ENCODE peak calls at places on chromosome 2, in five cellular contexts. One of them, this sample, is unnamed.
A peak's percentile ranks its signal among the peaks of the same experiment; 100 is the strongest.

GRCh38 chr2:20172273-20173052 is 52.5 kb downstream of the SDC1 start:
- DNase-seq in NCI-H2029 treated with DMSO at 0.1 percent for 48 hours: no peak
- DNase-seq in dermis microvascular lymphatic vessel endothelial cell: no peak
- DNase-seq in stimulated activated effector memory CD8-positive, alpha-beta T cell treated with anti-CD3 and anti-CD28 coated beads, Interleukin-12 subunit alpha, Interleukin-12 subunit beta, amount 100 ng/mL, for 72 hours: no peak
- DNase-seq in NCI-H748 treated with DMSO at 0.1 percent for 48 hours: no peak
- DNase-seq in this sample: no peak

GRCh38 chr2:21413082-21413481 is 289.3 kb downstream of the TDRD15 start:
- DNase-seq in NCI-H748 treated with DMSO at 0.1 percent for 48 hours: no peak
- DNase-seq in stimulated activated effector memory CD8-positive, alpha-beta T cell treated with anti-CD3 and anti-CD28 coated beads, Interleukin-12 subunit alpha, Interleukin-12 subunit beta, amount 100 ng/mL, for 72 hours: no peak
- DNase-seq in NCI-H2029 treated with DMSO at 0.1 percent for 48 hours: no peak
- DNase-seq in dermis microvascular lymphatic vessel endothelial cell: no peak
- DNase-seq in this sample: no peak

GRCh38 chr2:12412898-12413305 is 303.8 kb upstream of the TRIB2 start:
- DNase-seq in NCI-H2029 treated with DMSO at 0.1 percent for 48 hours: no peak
- DNase-seq in stimulated activated effector memory CD8-positive, alpha-beta T cell treated with anti-CD3 and anti-CD28 coated beads, Interleukin-12 subunit alpha, Interleukin-12 subunit beta, amount 100 ng/mL, for 72 hours: peak; percentile 53
- DNase-seq in NCI-H748 treated with DMSO at 0.1 percent for 48 hours: no peak
- DNase-seq in dermis microvascular lymphatic vessel endothelial cell: no peak
- DNase-seq in this sample: peak; percentile 16

GRCh38 chr2:239399404-239399999 is 1.3 kb downstream of the HDAC4 start:
- DNase-seq in dermis microvascular lymphatic vessel endothelial cell: peak; percentile 31
- DNase-seq in NCI-H748 treated with DMSO at 0.1 percent for 48 hours: peak; percentile 60
- DNase-seq in stimulated activated effector memory CD8-positive, alpha-beta T cell treated with anti-CD3 and anti-CD28 coated beads, Interleukin-12 subunit alpha, Interleukin-12 subunit beta, amount 100 ng/mL, for 72 hours: no peak
- DNase-seq in NCI-H2029 treated with DMSO at 0.1 percent for 48 hours: no peak
- DNase-seq in this sample: no peak

GRCh38 chr2:157264099-157264498 is 6.6 kb downstream of the GALNT5 start:
- DNase-seq in dermis microvascular lymphatic vessel endothelial cell: no peak
- DNase-seq in NCI-H748 treated with DMSO at 0.1 percent for 48 hours: no peak
- DNase-seq in NCI-H2029 treated with DMSO at 0.1 percent for 48 hours: no peak
- DNase-seq in stimulated activated effector memory CD8-positive, alpha-beta T cell treated with anti-CD3 and anti-CD28 coated beads, Interleukin-12 subunit alpha, Interleukin-12 subunit beta, amount 100 ng/mL, for 72 hours: no peak
- DNase-seq in this sample: no peak

GRCh38 chr2:101776172-101777043 is 78.9 kb downstream of the MAP4K4 start:
- DNase-seq in dermis microvascular lymphatic vessel endothelial cell: no peak
- DNase-seq in NCI-H748 treated with DMSO at 0.1 percent for 48 hours: no peak
- DNase-seq in stimulated activated effector memory CD8-positive, alpha-beta T cell treated with anti-CD3 and anti-CD28 coated beads, Interleukin-12 subunit alpha, Interleukin-12 subunit beta, amount 100 ng/mL, for 72 hours: no peak
- DNase-seq in NCI-H2029 treated with DMSO at 0.1 percent for 48 hours: no peak
- DNase-seq in this sample: no peak

GRCh38 chr2:45273412-45274189 is 264.3 kb upstream of the SIX2 start:
- DNase-seq in dermis microvascular lymphatic vessel endothelial cell: no peak
- DNase-seq in NCI-H2029 treated with DMSO at 0.1 percent for 48 hours: peak; percentile 47
- DNase-seq in NCI-H748 treated with DMSO at 0.1 percent for 48 hours: peak; percentile 86
- DNase-seq in stimulated activated effector memory CD8-positive, alpha-beta T cell treated with anti-CD3 and anti-CD28 coated beads, Interleukin-12 subunit alpha, Interleukin-12 subunit beta, amount 100 ng/mL, for 72 hours: no peak
- DNase-seq in this sample: no peak

GRCh38 chr2:173858297-173858731 is 106.9 kb downstream of the SP3 start:
- DNase-seq in NCI-H2029 treated with DMSO at 0.1 percent for 48 hours: peak; percentile 18
- DNase-seq in dermis microvascular lymphatic vessel endothelial cell: no peak
- DNase-seq in NCI-H748 treated with DMSO at 0.1 percent for 48 hours: no peak
- DNase-seq in stimulated activated effector memory CD8-positive, alpha-beta T cell treated with anti-CD3 and anti-CD28 coated beads, Interleukin-12 subunit alpha, Interleukin-12 subunit beta, amount 100 ng/mL, for 72 hours: no peak
- DNase-seq in this sample: no peak

GRCh38 chr2:21890041-21890440 is 766.3 kb downstream of the TDRD15 start:
- DNase-seq in dermis microvascular lymphatic vessel endothelial cell: no peak
- DNase-seq in NCI-H2029 treated with DMSO at 0.1 percent for 48 hours: no peak
- DNase-seq in stimulated activated effector memory CD8-positive, alpha-beta T cell treated with anti-CD3 and anti-CD28 coated beads, Interleukin-12 subunit alpha, Interleukin-12 subunit beta, amount 100 ng/mL, for 72 hours: no peak
- DNase-seq in NCI-H748 treated with DMSO at 0.1 percent for 48 hours: no peak
- DNase-seq in this sample: no peak

GRCh38 chr2:3430740-3431490 is 51.4 kb downstream of the TRAPPC12 start:
- DNase-seq in stimulated activated effector memory CD8-positive, alpha-beta T cell treated with anti-CD3 and anti-CD28 coated beads, Interleukin-12 subunit alpha, Interleukin-12 subunit beta, amount 100 ng/mL, for 72 hours: no peak
- DNase-seq in dermis microvascular lymphatic vessel endothelial cell: no peak
- DNase-seq in NCI-H2029 treated with DMSO at 0.1 percent for 48 hours: no peak
- DNase-seq in NCI-H748 treated with DMSO at 0.1 percent for 48 hours: no peak
- DNase-seq in this sample: no peak

GRCh38 chr2:8576525-8577157 is 105.2 kb upstream of the ID2 start:
- DNase-seq in dermis microvascular lymphatic vessel endothelial cell: no peak
- DNase-seq in stimulated activated effector memory CD8-positive, alpha-beta T cell treated with anti-CD3 and anti-CD28 coated beads, Interleukin-12 subunit alpha, Interleukin-12 subunit beta, amount 100 ng/mL, for 72 hours: no peak
- DNase-seq in NCI-H2029 treated with DMSO at 0.1 percent for 48 hours: no peak
- DNase-seq in NCI-H748 treated with DMSO at 0.1 percent for 48 hours: no peak
- DNase-seq in this sample: no peak

GRCh38 chr2:153568105-153568504 is 89.5 kb upstream of the RPRM start:
- DNase-seq in NCI-H748 treated with DMSO at 0.1 percent for 48 hours: no peak
- DNase-seq in NCI-H2029 treated with DMSO at 0.1 percent for 48 hours: no peak
- DNase-seq in dermis microvascular lymphatic vessel endothelial cell: no peak
- DNase-seq in stimulated activated effector memory CD8-positive, alpha-beta T cell treated with anti-CD3 and anti-CD28 coated beads, Interleukin-12 subunit alpha, Interleukin-12 subunit beta, amount 100 ng/mL, for 72 hours: no peak
- DNase-seq in this sample: no peak

GRCh38 chr2:55992465-55992864 is 68.9 kb upstream of the EFEMP1 start:
- DNase-seq in dermis microvascular lymphatic vessel endothelial cell: peak; percentile 99
- DNase-seq in NCI-H748 treated with DMSO at 0.1 percent for 48 hours: no peak
- DNase-seq in NCI-H2029 treated with DMSO at 0.1 percent for 48 hours: no peak
- DNase-seq in stimulated activated effector memory CD8-positive, alpha-beta T cell treated with anti-CD3 and anti-CD28 coated beads, Interleukin-12 subunit alpha, Interleukin-12 subunit beta, amount 100 ng/mL, for 72 hours: no peak
- DNase-seq in this sample: no peak

GRCh38 chr2:176745543-176746331 is 466.9 kb upstream of the HNRNPA3 start:
- DNase-seq in stimulated activated effector memory CD8-positive, alpha-beta T cell treated with anti-CD3 and anti-CD28 coated beads, Interleukin-12 subunit alpha, Interleukin-12 subunit beta, amount 100 ng/mL, for 72 hours: no peak
- DNase-seq in NCI-H2029 treated with DMSO at 0.1 percent for 48 hours: no peak
- DNase-seq in dermis microvascular lymphatic vessel endothelial cell: no peak
- DNase-seq in NCI-H748 treated with DMSO at 0.1 percent for 48 hours: no peak
- DNase-seq in this sample: no peak

GRCh38 chr2:234536218-234536989 is 39.5 kb upstream of the ARL4C start:
- DNase-seq in stimulated activated effector memory CD8-positive, alpha-beta T cell treated with anti-CD3 and anti-CD28 coated beads, Interleukin-12 subunit alpha, Interleukin-12 subunit beta, amount 100 ng/mL, for 72 hours: no peak
- DNase-seq in NCI-H748 treated with DMSO at 0.1 percent for 48 hours: peak; percentile 88
- DNase-seq in dermis microvascular lymphatic vessel endothelial cell: no peak
- DNase-seq in NCI-H2029 treated with DMSO at 0.1 percent for 48 hours: no peak
- DNase-seq in this sample: no peak

GRCh38 chr2:2834105-2834504 is 503.0 kb upstream of the MYT1L start:
- DNase-seq in NCI-H2029 treated with DMSO at 0.1 percent for 48 hours: no peak
- DNase-seq in dermis microvascular lymphatic vessel endothelial cell: no peak
- DNase-seq in stimulated activated effector memory CD8-positive, alpha-beta T cell treated with anti-CD3 and anti-CD28 coated beads, Interleukin-12 subunit alpha, Interleukin-12 subunit beta, amount 100 ng/mL, for 72 hours: no peak
- DNase-seq in NCI-H748 treated with DMSO at 0.1 percent for 48 hours: no peak
- DNase-seq in this sample: no peak

GRCh38 chr2:225670111-225670974 is 270.8 kb downstream of the NYAP2 start:
- DNase-seq in stimulated activated effector memory CD8-positive, alpha-beta T cell treated with anti-CD3 and anti-CD28 coated beads, Interleukin-12 subunit alpha, Interleukin-12 subunit beta, amount 100 ng/mL, for 72 hours: no peak
- DNase-seq in NCI-H748 treated with DMSO at 0.1 percent for 48 hours: peak; percentile 9
- DNase-seq in dermis microvascular lymphatic vessel endothelial cell: peak; percentile 7
- DNase-seq in NCI-H2029 treated with DMSO at 0.1 percent for 48 hours: no peak
- DNase-seq in this sample: no peak

GRCh38 chr2:22450831-22451230 is 934.1 kb upstream of the KLHL29 start:
- DNase-seq in stimulated activated effector memory CD8-positive, alpha-beta T cell treated with anti-CD3 and anti-CD28 coated beads, Interleukin-12 subunit alpha, Interleukin-12 subunit beta, amount 100 ng/mL, for 72 hours: no peak
- DNase-seq in dermis microvascular lymphatic vessel endothelial cell: no peak
- DNase-seq in NCI-H748 treated with DMSO at 0.1 percent for 48 hours: peak; percentile 20
- DNase-seq in NCI-H2029 treated with DMSO at 0.1 percent for 48 hours: no peak
- DNase-seq in this sample: no peak

GRCh38 chr2:190607014-190607597 is 41.8 kb upstream of the NAB1 start:
- DNase-seq in NCI-H2029 treated with DMSO at 0.1 percent for 48 hours: no peak
- DNase-seq in stimulated activated effector memory CD8-positive, alpha-beta T cell treated with anti-CD3 and anti-CD28 coated beads, Interleukin-12 subunit alpha, Interleukin-12 subunit beta, amount 100 ng/mL, for 72 hours: no peak
- DNase-seq in dermis microvascular lymphatic vessel endothelial cell: no peak
- DNase-seq in NCI-H748 treated with DMSO at 0.1 percent for 48 hours: no peak
- DNase-seq in this sample: no peak

GRCh38 chr2:103898561-103898960 is 955.4 kb upstream of the POU3F3 start:
- DNase-seq in NCI-H748 treated with DMSO at 0.1 percent for 48 hours: no peak
- DNase-seq in NCI-H2029 treated with DMSO at 0.1 percent for 48 hours: no peak
- DNase-seq in dermis microvascular lymphatic vessel endothelial cell: no peak
- DNase-seq in stimulated activated effector memory CD8-positive, alpha-beta T cell treated with anti-CD3 and anti-CD28 coated beads, Interleukin-12 subunit alpha, Interleukin-12 subunit beta, amount 100 ng/mL, for 72 hours: no peak
- DNase-seq in this sample: no peak

GRCh38 chr2:235793163-235793752 is 299.4 kb downstream of the AGAP1 start:
- DNase-seq in NCI-H748 treated with DMSO at 0.1 percent for 48 hours: no peak
- DNase-seq in stimulated activated effector memory CD8-positive, alpha-beta T cell treated with anti-CD3 and anti-CD28 coated beads, Interleukin-12 subunit alpha, Interleukin-12 subunit beta, amount 100 ng/mL, for 72 hours: no peak
- DNase-seq in dermis microvascular lymphatic vessel endothelial cell: peak; percentile 7
- DNase-seq in NCI-H2029 treated with DMSO at 0.1 percent for 48 hours: no peak
- DNase-seq in this sample: no peak

GRCh38 chr2:240509667-240510512 is 47.9 kb downstream of the ANKMY1 start:
- DNase-seq in NCI-H748 treated with DMSO at 0.1 percent for 48 hours: no peak
- DNase-seq in dermis microvascular lymphatic vessel endothelial cell: no peak
- DNase-seq in NCI-H2029 treated with DMSO at 0.1 percent for 48 hours: no peak
- DNase-seq in stimulated activated effector memory CD8-positive, alpha-beta T cell treated with anti-CD3 and anti-CD28 coated beads, Interleukin-12 subunit alpha, Interleukin-12 subunit beta, amount 100 ng/mL, for 72 hours: peak; percentile 18
- DNase-seq in this sample: no peak

GRCh38 chr2:221553333-221553732 is 18.8 kb downstream of the EPHA4 start:
- DNase-seq in dermis microvascular lymphatic vessel endothelial cell: no peak
- DNase-seq in NCI-H2029 treated with DMSO at 0.1 percent for 48 hours: no peak
- DNase-seq in NCI-H748 treated with DMSO at 0.1 percent for 48 hours: peak; percentile 97
- DNase-seq in stimulated activated effector memory CD8-positive, alpha-beta T cell treated with anti-CD3 and anti-CD28 coated beads, Interleukin-12 subunit alpha, Interleukin-12 subunit beta, amount 100 ng/mL, for 72 hours: no peak
- DNase-seq in this sample: no peak

GRCh38 chr2:160039166-160039903 is 23.1 kb downstream of the PLA2R1 start:
- DNase-seq in NCI-H2029 treated with DMSO at 0.1 percent for 48 hours: peak; percentile 90
- DNase-seq in dermis microvascular lymphatic vessel endothelial cell: peak; percentile 95
- DNase-seq in NCI-H748 treated with DMSO at 0.1 percent for 48 hours: no peak
- DNase-seq in stimulated activated effector memory CD8-positive, alpha-beta T cell treated with anti-CD3 and anti-CD28 coated beads, Interleukin-12 subunit alpha, Interleukin-12 subunit beta, amount 100 ng/mL, for 72 hours: no peak
- DNase-seq in this sample: no peak

This sample was measured in GM12892.